ENCODE peak calls at places on chromosomes 3 and 15, in nine cellular contexts. J, Y, O, H, E, U, L, V and Q are unnamed samples. For H3K36me3, the result is how much of the 10 kb centered on the place peaks cover.

GRCh38 chr15:44130778-44131177 is 64.3 kb downstream of the FRMD5 start:
- DNase-seq in H (no peak), O (no peak), V (no peak), L (no peak), J (no peak), Y (no peak), E (no peak), U (no peak), Q (no peak)

GRCh38 chr15:68638953-68639500 is 60.2 kb downstream of the CORO2B start:
- DNase-seq in H (no peak), E (peak), U (no peak), L (no peak), V (no peak), O (no peak), J (no peak), Y (peak), Q (no peak)

GRCh38 chr3:71355862-71356261 is 227.7 kb downstream of the FOXP1 start:
- DNase-seq in O (no peak), V (no peak), E (no peak), L (no peak), U (no peak), H (no peak), J (no peak), Y (no peak), Q (no peak)

GRCh38 chr15:91694131-91694828 is 159.2 kb upstream of the SLCO3A1 start:
- DNase-seq in L (peak), Y (peak), V (no peak), O (no peak), J (peak), H (no peak), U (no peak), E (no peak), Q (no peak)

GRCh38 chr3:119536757-119537156 is 22.7 kb downstream of the CD80 start:
- DNase-seq in L (no peak), J (no peak), U (no peak), O (no peak), H (no peak), Y (no peak), V (no peak), E (no peak), Q (no peak)

GRCh38 chr3:24829632-24830229 is 335.1 kb upstream of the THRB start:
- DNase-seq in U (no peak), V (peak), L (no peak), Y (no peak), O (no peak), H (no peak), E (no peak), J (no peak), Q (no peak)

GRCh38 chr3:187807086-187807862 is 62.0 kb upstream of the BCL6 start:
- DNase-seq in O (no peak), V (no peak), L (no peak), J (no peak), Y (peak), U (no peak), H (no peak), E (no peak), Q (no peak)

GRCh38 chr3:110562621-110563020 is 509.0 kb upstream of the NECTIN3 start:
- DNase-seq in L (no peak), H (no peak), V (no peak), E (no peak), O (no peak), J (no peak), U (no peak), Y (peak), Q (no peak)

GRCh38 chr3:78976200-78976599 is 791.6 kb downstream of the ROBO1 start:
- DNase-seq in H (no peak), E (no peak), L (no peak), U (no peak), J (no peak), O (no peak), V (no peak), Y (no peak), Q (no peak)

GRCh38 chr3:5787863-5788488 is 600.5 kb downstream of the EDEM1 start:
- DNase-seq in U (no peak), J (peak), E (no peak), V (peak), L (peak), H (peak), Y (no peak), O (no peak), Q (no peak)

GRCh38 chr15:70348581-70349344 is 251.0 kb upstream of the TLE3 start:
- DNase-seq in L (peak), U (no peak), O (no peak), E (no peak), Y (no peak), H (no peak), V (peak), J (no peak), Q (no peak)

GRCh38 chr15:93243573-93243972 is 154.6 kb upstream of the RGMA start:
- DNase-seq in H (no peak), O (no peak), Y (no peak), U (no peak), V (no peak), J (no peak), L (no peak), E (no peak), Q (no peak)

GRCh38 chr15:53328341-53328740 is 431.1 kb downstream of the WDR72 start:
- DNase-seq in L (no peak), H (no peak), Y (no peak), J (no peak), E (no peak), U (no peak), O (no peak), V (no peak), Q (no peak)

GRCh38 chr15:79467865-79468586 is 35.9 kb downstream of the MINAR1 start:
- DNase-seq in L (no peak), Y (no peak), U (no peak), V (no peak), O (no peak), E (no peak), J (no peak), H (no peak), Q (no peak)

GRCh38 chr15:35858707-35859106 is 312.7 kb upstream of the DPH6 start:
- DNase-seq in E (no peak), L (no peak), V (no peak), J (no peak), U (no peak), Y (peak), O (no peak), H (no peak), Q (peak)

GRCh38 chr3:177835008-177835407 is 637.7 kb upstream of the TBL1XR1 start:
- DNase-seq in H (no peak), U (peak), J (no peak), Y (peak), L (no peak), V (no peak), O (no peak), E (no peak), Q (peak)

GRCh38 chr3:134055661-134056060 is 25.9 kb upstream of the SLCO2A1 start:
- DNase-seq in O (no peak), J (no peak), L (no peak), H (no peak), Y (no peak), U (no peak), E (no peak), V (no peak), Q (no peak)

GRCh38 chr15:31489281-31489680 is 162.6 kb downstream of the KLF13 start:
- DNase-seq in O (no peak), E (no peak), V (no peak), L (no peak), U (no peak), J (no peak), Y (no peak), H (no peak), Q (no peak)

GRCh38 chr15:71002321-71002720 is 109.7 kb downstream of the LRRC49 start:
- DNase-seq in O (no peak), Y (peak), E (no peak), U (no peak), J (no peak), V (no peak), L (no peak), H (no peak), Q (no peak)

GRCh38 chr15:40511472-40512133 is 40.8 kb downstream of the CHST14 start:
- DNase-seq in V (peak), U (no peak), E (peak), O (no peak), Y (no peak), H (peak), J (peak), L (peak), Q (no peak)

GRCh38 chr15:101499863-101500713 is 10.6 kb upstream of the PCSK6 start:
- DNase-seq in O (no peak), E (no peak), L (peak), Y (no peak), J (peak), U (no peak), V (peak), H (no peak), Q (no peak)

GRCh38 chr15:64146885-64147681 is 4.4 kb upstream of the SNX22 start:
- DNase-seq in O (no peak), H (no peak), E (no peak), U (no peak), J (no peak), V (no peak), Y (no peak), L (no peak), Q (no peak)

GRCh38 chr3:172317481-172317880 is 130.8 kb downstream of the GHSR start:
- DNase-seq in V (no peak), H (no peak), Y (no peak), E (no peak), O (no peak), L (no peak), U (no peak), J (no peak), Q (no peak)

GRCh38 chr3:117399311-117400068 is 689.9 kb downstream of the TUSC7 start:
- DNase-seq in E (no peak), L (no peak), H (no peak), O (no peak), U (no peak), Y (peak), V (no peak), J (no peak), Q (no peak)

GRCh38 chr3:120449701-120450216 is 1.0 kb downstream of the FSTL1 start:
- DNase-seq in H (no peak), V (no peak), U (no peak), E (no peak), O (no peak), J (no peak), Y (peak), L (no peak), Q (no peak)

GRCh38 chr3:33364060-33364459 is 76.1 kb downstream of the UBP1 start:
- DNase-seq in J (no peak), Y (no peak), E (no peak), H (no peak), V (no peak), U (no peak), O (no peak), L (no peak), Q (no peak)

GRCh38 chr15:82315519-82316246 is 33.6 kb downstream of the GOLGA6L10 start:
- DNase-seq in V (no peak), L (no peak), J (no peak), E (no peak), O (no peak), H (no peak), U (no peak), Y (no peak), Q (no peak)

GRCh38 chr3:61730058-61730457 is 168.7 kb downstream of the PTPRG start:
- DNase-seq in O (no peak), V (no peak), U (no peak), H (no peak), L (no peak), J (no peak), Y (no peak), E (peak), Q (no peak)

GRCh38 chr15:81293728-81294500 is 30.0 kb downstream of the STARD5 start:
- DNase-seq in E (no peak), U (no peak), H (no peak), J (no peak), L (no peak), Y (no peak), O (no peak), V (no peak), Q (no peak)

GRCh38 chr3:69791111-69791510 is 51.8 kb downstream of the MITF start:
- DNase-seq in U (no peak), Y (peak), E (peak), O (peak), L (peak), V (peak), J (peak), H (no peak), Q (no peak)

GRCh38 chr3:127688416-127689265 is 15.9 kb downstream of the ABTB1 start:
- DNase-seq in E (peak), L (no peak), Y (peak), U (no peak), V (no peak), O (no peak), J (peak), H (no peak), Q (no peak)

GRCh38 chr3:148202386-148202785 is 495.3 kb upstream of the AGTR1 start:
- DNase-seq in E (no peak), H (no peak), Y (no peak), V (no peak), L (no peak), O (no peak), U (no peak), J (no peak), Q (no peak)

GRCh38 chr3:16427309-16427965 is 86.1 kb downstream of the RFTN1 start:
- DNase-seq in O (no peak), E (peak), Y (peak), J (peak), L (no peak), U (no peak), H (no peak), V (no peak), Q (peak)

GRCh38 chr15:88258021-88258641 is 1.6 kb upstream of the NTRK3 start:
- DNase-seq in U (peak), V (peak), H (peak), Y (no peak), E (no peak), L (peak), O (peak), J (no peak), Q (no peak)

DNA sequence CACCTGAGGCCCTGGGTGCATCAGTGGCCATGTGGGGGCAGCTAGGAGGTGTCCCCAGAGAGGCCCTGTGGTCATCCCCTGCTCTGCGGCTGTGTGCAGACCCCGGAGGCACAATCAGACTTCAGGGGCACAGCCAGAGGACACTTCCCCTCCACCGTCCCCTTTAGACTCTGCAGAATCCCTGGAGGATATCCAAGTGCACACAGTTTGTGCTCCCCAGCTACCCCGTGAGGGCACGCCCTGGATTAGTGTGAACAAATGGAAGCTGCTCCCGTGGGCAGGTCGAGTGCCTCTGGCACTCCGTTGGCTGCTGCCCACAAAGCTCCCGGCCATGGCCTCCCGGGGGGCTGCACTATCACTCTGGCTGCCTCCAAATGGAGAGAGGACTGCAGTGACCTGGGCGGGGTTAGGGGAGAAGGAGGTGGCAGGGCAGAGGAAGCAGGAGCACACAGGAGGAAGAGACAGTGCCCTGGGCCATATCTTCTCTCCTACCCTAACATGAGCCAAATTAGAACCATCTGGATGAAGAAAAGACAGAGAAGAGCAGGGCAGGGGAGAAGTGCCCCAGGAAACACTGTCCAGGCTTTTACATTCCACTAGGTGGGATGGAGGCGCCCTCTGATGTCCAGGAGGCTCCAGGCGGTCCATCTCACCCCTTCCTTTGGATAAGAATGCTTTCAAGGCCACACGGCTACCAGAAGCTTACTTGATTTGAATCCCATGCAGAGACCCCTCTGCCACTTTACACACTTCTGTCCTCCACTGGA is 29.5 kb upstream of the ACAD9 start:
- DNase-seq in L (no peak), H (peak), O (no peak), V (no peak), E (no peak), J (no peak), Y (no peak), U (no peak), Q (no peak)
- TF ChIP-seq CTCF in L (no peak), H (peak), O (no peak), V (no peak), E (no peak), J (no peak), Y (no peak), U (peak), Q (no peak)

DNA sequence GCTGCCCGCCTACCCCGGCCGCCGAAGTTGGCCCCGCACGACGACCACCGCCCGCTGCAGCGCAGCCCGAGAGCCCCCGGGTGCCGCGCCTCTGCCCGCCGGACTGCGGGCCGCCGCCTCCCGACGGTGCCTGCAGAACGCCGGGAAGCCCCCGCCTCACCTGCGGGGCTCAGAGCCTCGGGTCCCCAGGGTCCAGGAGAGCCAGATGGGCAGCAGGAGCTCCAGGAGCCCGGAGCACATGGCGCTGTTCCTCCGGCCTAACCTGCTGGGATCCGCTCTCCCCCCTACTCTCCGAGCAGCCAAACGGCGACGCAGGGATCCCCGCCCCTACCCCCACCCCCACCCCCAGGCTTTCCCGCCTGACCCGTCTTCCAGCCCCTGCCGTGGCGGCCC is 615 bp upstream of the GABRB3 start:
- DNase-seq in U (no peak), H (no peak), E (no peak), Y (no peak), V (peak), J (no peak), O (no peak), L (no peak), Q (no peak)
- H3K4me3 ChIP-seq in U (no peak), H (no peak), E (peak), Y (peak), V (peak), J (peak), O (peak), L (peak), Q (peak)

DNA sequence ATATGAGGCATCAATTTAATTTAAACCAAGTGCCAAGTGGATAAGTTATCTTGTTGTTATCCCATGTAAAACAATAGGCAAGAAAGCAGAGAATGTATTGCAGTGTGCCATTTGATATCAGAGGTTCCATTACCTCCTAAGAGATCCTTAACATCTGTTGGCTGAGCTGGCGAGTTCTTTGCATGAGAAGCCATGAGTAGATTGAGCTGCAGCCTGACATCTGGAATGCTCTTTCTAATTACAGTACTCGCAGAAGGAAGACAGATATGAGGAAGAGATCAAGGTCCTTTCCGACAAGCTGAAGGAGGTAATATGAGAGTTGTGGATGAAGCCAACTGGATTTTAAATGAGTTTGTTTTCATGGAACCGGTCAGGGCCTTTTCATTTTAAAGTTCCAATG is 19.4 kb downstream of the TPM1 start:
- DNase-seq in E (no peak), J (no peak), Y (no peak), L (no peak), H (no peak), U (no peak), O (no peak), V (no peak), Q (no peak)
- H3K36me3 ChIP-seq in E (under half), J (half or more), Y (half or more), L (under half), H (under half), U (under half), O (half or more), V (half or more), Q (under half)

GRCh38 chr3:124850633-124851032 is 36.5 kb downstream of the ITGB5 start:
- DNase-seq in U (no peak), Y (peak), H (no peak), O (no peak), L (peak), V (no peak), J (peak), E (no peak), Q (no peak)
- TF ChIP-seq CTCF in U (no peak), Y (peak), H (no peak), O (no peak), L (no peak), V (no peak), J (no peak), E (no peak), Q (no peak)

DNA sequence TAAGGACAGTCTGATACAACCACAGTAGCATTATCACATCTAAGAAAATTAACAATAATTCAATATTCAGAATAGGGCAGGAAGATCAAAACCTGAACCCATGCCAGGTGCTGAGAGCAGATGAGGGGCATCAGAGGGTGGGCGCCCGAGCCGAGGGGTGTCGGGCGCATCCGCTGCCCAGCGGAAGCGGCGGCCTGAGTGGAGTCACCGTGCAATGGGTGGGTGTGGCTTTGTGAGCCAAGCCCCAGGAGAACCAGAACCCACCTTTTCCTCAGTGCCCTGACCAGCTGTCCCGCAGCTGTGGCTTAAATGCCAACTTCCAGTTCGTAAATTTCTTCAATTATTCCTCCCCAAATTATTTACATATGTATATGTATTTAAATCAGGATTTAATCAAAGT is 1.1 kb downstream of the DNAH1 start:
- DNase-seq in V (no peak), E (no peak), U (no peak), L (no peak), O (no peak), J (no peak), H (no peak), Y (no peak), Q (no peak)
- H3K4me3 ChIP-seq in V (no peak), E (peak), U (no peak), L (peak), O (peak), J (peak), H (no peak), Y (peak), Q (peak)

DNA sequence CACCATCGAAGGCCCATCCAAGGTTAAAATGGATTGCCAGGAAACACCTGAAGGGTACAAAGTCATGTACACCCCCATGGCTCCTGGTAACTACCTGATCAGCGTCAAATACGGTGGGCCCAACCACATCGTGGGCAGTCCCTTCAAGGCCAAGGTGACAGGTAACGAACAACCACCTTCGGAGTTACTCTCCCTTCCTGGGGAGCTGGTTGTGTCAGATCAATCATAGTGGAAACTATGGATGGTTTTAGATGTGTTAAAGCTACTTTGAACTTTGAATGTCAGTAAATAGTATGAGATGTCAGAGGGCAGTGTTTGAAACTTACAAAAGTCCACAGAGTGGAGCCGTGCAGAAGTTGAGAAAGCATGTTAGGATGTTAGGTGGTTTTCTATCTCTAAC is 42.3 kb downstream of the DNASE1L3 start:
- DNase-seq in L (no peak), J (no peak), H (no peak), Y (no peak), V (no peak), E (no peak), O (no peak), U (no peak), Q (no peak)
- H3K36me3 ChIP-seq in L (under half), J (under half), H (under half), Y (under half), V (under half), E (under half), O (under half), U (under half), Q (under half)